ENCODE peak calls at places on chromosomes 2 and 18, in nine cellular contexts. Q, R, O, T, D, N, C, M and K are unnamed samples.

GRCh38 chr2:205024822-205025518 is 479.7 kb downstream of the PARD3B start:
- DNase-seq in R (peak), O (no peak), M (no peak), Q (peak), N (peak), C (no peak), T (peak), D (no peak), K (peak)

GRCh38 chr2:141766225-141766624 is 364.6 kb downstream of the LRP1B start:
- DNase-seq in C (no peak), D (no peak), R (no peak), O (no peak), Q (no peak), M (no peak), N (no peak), T (no peak), K (no peak)

GRCh38 chr18:54330768-54331548 is 26.7 kb downstream of the STARD6 start:
- DNase-seq in T (no peak), M (no peak), Q (no peak), O (no peak), D (no peak), N (no peak), R (no peak), C (no peak), K (no peak)

GRCh38 chr2:71586471-71586870 is 133.1 kb downstream of the DYSF start:
- DNase-seq in D (no peak), N (no peak), Q (no peak), R (no peak), T (no peak), C (no peak), O (no peak), M (no peak), K (no peak)

GRCh38 chr2:46446871-46447568 is 32.3 kb upstream of the TMEM247 start:
- DNase-seq in O (no peak), D (no peak), C (no peak), N (no peak), R (no peak), M (no peak), Q (no peak), T (no peak), K (peak)

GRCh38 chr2:172970660-172971059 is 105.0 kb upstream of the MAP3K20 start:
- DNase-seq in O (no peak), D (peak), M (no peak), C (no peak), N (no peak), Q (no peak), T (no peak), R (no peak), K (no peak)

GRCh38 chr2:25347205-25347815 is 5.6 kb upstream of the DNMT3A start:
- DNase-seq in M (no peak), N (no peak), R (peak), Q (no peak), O (no peak), T (no peak), D (no peak), C (peak), K (no peak)

GRCh38 chr2:165401285-165401852 is 68.1 kb upstream of the CSRNP3 start:
- DNase-seq in D (no peak), Q (peak), T (peak), O (no peak), C (peak), N (peak), R (peak), M (no peak), K (peak)

GRCh38 chr2:105783972-105784371 is 39.3 kb downstream of the NCK2 start:
- DNase-seq in N (no peak), R (no peak), O (no peak), Q (no peak), T (no peak), D (no peak), M (no peak), C (no peak), K (no peak)

DNA sequence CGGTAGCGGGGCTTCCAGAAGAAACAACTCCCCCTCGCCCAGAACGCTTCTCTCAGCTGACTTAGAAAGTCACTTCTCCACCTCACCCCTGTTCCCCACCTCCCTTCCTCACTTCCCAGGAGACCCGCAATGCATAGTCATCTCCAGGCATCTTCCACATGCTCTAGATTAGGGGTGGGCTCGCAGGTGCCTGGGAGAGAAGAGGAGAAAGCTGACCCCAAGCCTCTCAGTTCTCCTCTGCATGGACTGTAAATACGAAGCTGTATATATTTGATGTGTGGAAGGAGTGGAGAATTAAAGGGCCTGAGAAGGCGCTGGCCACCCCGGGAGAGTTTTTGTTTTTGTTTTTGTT is 1.8 kb downstream of the MAL start:
- DNase-seq in Q (no peak), O (no peak), D (no peak), C (no peak), M (no peak), T (no peak), R (no peak), N (no peak), K (no peak)
- H3K4me3 ChIP-seq in Q (no peak), O (no peak), D (peak), C (no peak), M (no peak), T (peak), R (no peak), N (no peak), K (no peak)

GRCh38 chr2:183919167-183919566 is 679.2 kb upstream of the ZNF804A start:
- DNase-seq in O (no peak), M (no peak), D (no peak), R (no peak), Q (no peak), N (no peak), T (no peak), C (no peak), K (no peak)

GRCh38 chr2:183925281-183925680 is 673.0 kb upstream of the ZNF804A start:
- DNase-seq in O (no peak), N (no peak), Q (no peak), R (no peak), M (no peak), D (no peak), T (no peak), C (no peak), K (no peak)

GRCh38 chr2:183919926-183920325 is 678.4 kb upstream of the ZNF804A start:
- DNase-seq in R (peak), C (no peak), Q (no peak), D (no peak), N (no peak), O (no peak), M (no peak), T (no peak), K (no peak)
- H3K4me3 ChIP-seq in R (no peak), C (no peak), Q (no peak), D (no peak), N (no peak), O (no peak), M (no peak), T (no peak), K (no peak)

GRCh38 chr2:238168196-238168815 is 9.5 kb downstream of the ERFE start:
- DNase-seq in D (no peak), T (no peak), O (no peak), Q (no peak), M (no peak), C (no peak), R (no peak), N (no peak), K (no peak)

GRCh38 chr2:238169708-238170251 is 11.0 kb downstream of the ERFE start:
- DNase-seq in D (no peak), M (no peak), O (no peak), C (no peak), N (no peak), T (peak), R (peak), Q (peak), K (no peak)

GRCh38 chr2:238170386-238171071 is 11.8 kb downstream of the ERFE start:
- DNase-seq in M (no peak), C (no peak), Q (no peak), D (no peak), T (no peak), O (no peak), N (no peak), R (no peak), K (peak)

GRCh38 chr2:238167761-238168160 is 9.0 kb downstream of the ERFE start:
- DNase-seq in C (no peak), R (peak), Q (no peak), M (no peak), T (no peak), N (no peak), D (no peak), O (no peak), K (no peak)

GRCh38 chr2:238169021-238169707 is 10.4 kb downstream of the ERFE start:
- DNase-seq in T (peak), D (no peak), O (no peak), R (peak), C (no peak), Q (peak), N (no peak), M (no peak), K (no peak)
- H3K4me3 ChIP-seq in T (no peak), D (no peak), O (no peak), R (no peak), C (no peak), Q (no peak), N (no peak), M (no peak), K (no peak)

DNA sequence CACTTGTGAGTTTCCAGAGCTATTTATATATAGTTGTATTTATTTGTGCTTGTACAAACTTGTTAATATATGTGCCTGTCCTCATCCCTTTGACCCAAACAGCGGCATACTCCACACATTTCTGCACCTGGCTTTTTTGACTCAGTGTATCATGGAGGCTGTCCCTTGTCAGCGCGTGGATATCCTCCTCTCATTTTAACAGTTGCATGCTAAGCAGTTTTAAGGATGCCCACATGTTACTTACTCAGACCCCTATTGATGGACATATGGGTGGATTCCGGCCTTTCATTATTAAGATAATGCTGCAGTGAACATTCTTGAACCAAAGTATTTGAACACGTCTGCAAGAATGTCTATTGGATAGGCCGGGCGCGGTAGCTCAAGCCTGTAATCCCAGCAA is 655 bp upstream of the MREG start:
- DNase-seq in M (no peak), Q (no peak), R (no peak), C (no peak), T (no peak), N (no peak), O (no peak), D (no peak), K (no peak)
- H3K4me3 ChIP-seq in M (no peak), Q (peak), R (no peak), C (no peak), T (no peak), N (no peak), O (no peak), D (no peak), K (no peak)

DNA sequence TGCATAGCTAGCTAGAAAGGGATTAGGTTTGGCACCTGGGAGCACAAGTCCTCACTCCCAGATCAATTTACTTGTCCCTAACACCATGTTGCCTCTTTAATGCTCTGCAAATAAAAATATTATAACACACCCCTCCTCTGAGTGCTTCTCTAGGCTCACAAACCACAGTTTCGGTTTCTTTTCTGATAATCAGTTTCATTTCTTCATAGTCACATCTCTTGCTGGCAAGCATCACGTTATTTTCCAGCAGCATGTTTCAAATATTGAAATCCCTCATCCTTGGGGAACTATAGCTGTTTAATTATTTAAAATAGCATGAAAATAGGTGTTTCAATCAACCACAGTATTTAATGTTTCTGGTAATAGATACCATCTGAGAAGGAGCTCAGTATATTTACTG is 13.9 kb upstream of the SMCHD1 start:
- DNase-seq in Q (peak), T (no peak), D (no peak), O (no peak), C (no peak), R (peak), M (no peak), N (no peak), K (no peak)
- H3K4me3 ChIP-seq in Q (no peak), T (no peak), D (peak), O (no peak), C (no peak), R (no peak), M (no peak), N (no peak), K (no peak)

DNA sequence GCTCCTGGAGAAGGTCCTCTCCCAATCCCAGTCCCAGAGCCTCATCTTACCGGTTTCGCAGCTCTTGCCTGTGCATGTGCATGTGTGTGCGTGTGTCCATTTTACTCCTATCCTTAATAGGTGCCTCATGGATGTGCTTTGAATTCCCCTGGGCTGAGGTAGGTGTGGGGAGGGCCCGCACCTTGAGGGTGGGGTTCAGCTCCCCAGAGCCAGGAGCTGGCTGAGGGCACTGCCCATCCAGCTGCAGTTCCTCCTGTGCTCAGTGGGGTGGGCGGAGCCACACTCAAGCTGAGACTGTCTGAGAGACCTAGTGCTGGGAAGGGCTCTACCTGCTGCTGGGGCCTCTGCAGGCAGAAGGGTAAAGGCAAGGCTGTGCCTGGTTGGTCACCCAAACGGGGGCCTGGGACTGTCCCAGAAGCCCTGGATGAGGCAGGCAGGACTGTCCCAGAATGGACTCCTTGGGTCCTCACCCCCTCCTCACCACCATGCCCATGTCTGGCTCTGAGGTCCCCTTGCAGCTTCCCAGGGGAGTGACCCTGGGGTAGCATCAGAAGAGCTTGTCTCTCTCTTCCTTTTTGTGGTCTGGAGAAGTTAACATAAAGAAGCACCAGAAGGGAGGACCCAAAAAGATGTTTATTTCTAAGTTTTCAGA is 8.9 kb downstream of the GDF7 start:
- DNase-seq in N (peak), R (no peak), M (peak), Q (peak), T (no peak), C (peak), D (no peak), O (peak), K (no peak)
- H3K4me3 ChIP-seq in N (peak), R (no peak), M (no peak), Q (no peak), T (no peak), C (no peak), D (no peak), O (no peak), K (no peak)